ENCODE peak calls at places on chromosomes 13 and 19, in four cellular contexts. Z, W, E and X are unnamed samples.

GRCh38 chr19:35346193-35347052 is 1.3 kb upstream of the FFAR1 start:
- DNase-seq in Z (peak), W (peak), E (peak), X (peak)

GRCh38 chr19:18286973-18287635 is 5.7 kb upstream of the JUND start:
- DNase-seq in Z (no peak), W (no peak), E (no peak), X (no peak)

GRCh38 chr19:1361601-1362384 is 21.9 kb upstream of the NDUFS7 start:
- DNase-seq in Z (no peak), W (no peak), E (no peak), X (no peak)

GRCh38 chr13:101639711-101640110 is 187.2 kb downstream of the ITGBL1 start:
- DNase-seq in Z (no peak), W (no peak), E (no peak), X (no peak)

GRCh38 chr13:23688336-23688735 is 118.1 kb downstream of the TNFRSF19 start:
- DNase-seq in Z (no peak), W (no peak), E (no peak), X (no peak)

GRCh38 chr13:99299545-99300341 is 7.5 kb downstream of the GPR183 start:
- DNase-seq in Z (no peak), W (no peak), E (no peak), X (no peak)

GRCh38 chr19:17706750-17707181 is 12.5 kb upstream of the MAP1S start:
- DNase-seq in Z (no peak), W (no peak), E (peak), X (no peak)

GRCh38 chr13:45630791-45631190 is 15.3 kb upstream of the ERICH6B start:
- DNase-seq in Z (no peak), W (no peak), E (no peak), X (no peak)

GRCh38 chr19:12788682-12789097 is 2.6 kb upstream of the JUNB start:
- DNase-seq in Z (peak), W (no peak), E (no peak), X (peak)

GRCh38 chr13:50889317-50889716 is 20.3 kb upstream of the RNASEH2B start:
- DNase-seq in Z (no peak), W (no peak), E (no peak), X (no peak)
- TF ChIP-seq TAF1 in Z (no peak), W (no peak), E (no peak), X (no peak)

DNA sequence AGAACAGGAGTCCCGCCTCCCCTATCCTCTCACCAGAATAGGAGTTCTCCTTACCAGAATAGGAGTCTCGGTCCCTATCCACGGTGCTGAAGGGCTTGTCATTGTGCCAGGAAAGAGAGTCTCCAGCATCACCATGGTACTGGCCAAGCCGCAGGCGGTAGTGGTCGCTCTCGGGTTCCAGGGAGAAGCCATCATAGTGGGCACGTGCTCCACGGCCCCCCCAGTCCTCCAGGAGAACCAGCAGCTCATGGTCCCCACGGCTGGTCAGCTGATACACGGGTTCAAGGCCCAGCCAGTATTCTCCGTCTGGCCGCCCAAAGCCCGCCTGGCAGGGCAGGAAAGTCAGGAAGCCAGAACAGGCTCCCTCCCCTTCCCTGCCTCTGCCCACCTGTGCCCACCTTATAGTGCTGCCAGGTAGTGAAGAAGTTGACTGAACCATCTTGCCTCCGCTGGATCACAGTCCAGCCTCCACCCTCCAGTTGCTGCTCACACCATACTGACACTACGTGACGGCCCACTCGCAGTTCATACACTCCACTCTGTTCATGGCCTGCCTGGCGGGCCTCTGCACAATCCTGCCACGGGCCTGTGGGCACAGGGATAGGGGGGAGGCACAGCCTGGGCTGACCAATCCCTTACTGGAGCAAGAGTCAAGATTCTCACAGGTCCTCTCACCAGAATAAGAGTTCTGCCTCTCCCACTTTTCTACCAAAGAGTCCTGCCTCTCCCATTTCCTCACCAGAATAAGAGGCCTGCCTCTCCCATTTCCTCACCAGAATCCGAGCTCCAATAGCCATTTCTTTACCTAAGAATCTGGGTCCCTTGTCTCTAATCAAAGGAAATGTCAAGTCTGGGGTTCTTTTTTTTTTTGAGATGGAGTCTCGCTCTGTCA is 7.4 kb downstream of the SHFL start:
- DNase-seq in Z (no peak), W (no peak), E (no peak), X (no peak)
- TF ChIP-seq POLR2A in Z (peak), W (no peak), E (no peak), X (no peak)

GRCh38 chr19:2733930-2734588 is 5.8 kb downstream of the SLC39A3 start:
- DNase-seq in Z (no peak), W (no peak), E (no peak), X (no peak)

GRCh38 chr19:2734589-2735288 is 5.1 kb downstream of the SLC39A3 start:
- DNase-seq in Z (no peak), W (no peak), E (no peak), X (no peak)

GRCh38 chr19:2739602-2740313 is at the start of gene SLC39A3:
- DNase-seq in Z (peak), W (peak), E (peak), X (peak)

GRCh38 chr19:2735374-2735773 is 4.4 kb downstream of the SLC39A3 start:
- DNase-seq in Z (no peak), W (no peak), E (no peak), X (no peak)

GRCh38 chr19:2736550-2737190 is 3.1 kb downstream of the SLC39A3 start:
- DNase-seq in Z (no peak), W (no peak), E (no peak), X (no peak)
- TF ChIP-seq POLR2AphosphoS5 in Z (no peak), W (no peak), E (no peak), X (no peak)

GRCh38 chr19:39265321-39265916 is 2.8 kb upstream of the IFNL2 start:
- DNase-seq in Z (no peak), W (no peak), E (peak), X (no peak)
- TF ChIP-seq TAF1 in Z (no peak), W (no peak), E (peak), X (no peak)

DNA sequence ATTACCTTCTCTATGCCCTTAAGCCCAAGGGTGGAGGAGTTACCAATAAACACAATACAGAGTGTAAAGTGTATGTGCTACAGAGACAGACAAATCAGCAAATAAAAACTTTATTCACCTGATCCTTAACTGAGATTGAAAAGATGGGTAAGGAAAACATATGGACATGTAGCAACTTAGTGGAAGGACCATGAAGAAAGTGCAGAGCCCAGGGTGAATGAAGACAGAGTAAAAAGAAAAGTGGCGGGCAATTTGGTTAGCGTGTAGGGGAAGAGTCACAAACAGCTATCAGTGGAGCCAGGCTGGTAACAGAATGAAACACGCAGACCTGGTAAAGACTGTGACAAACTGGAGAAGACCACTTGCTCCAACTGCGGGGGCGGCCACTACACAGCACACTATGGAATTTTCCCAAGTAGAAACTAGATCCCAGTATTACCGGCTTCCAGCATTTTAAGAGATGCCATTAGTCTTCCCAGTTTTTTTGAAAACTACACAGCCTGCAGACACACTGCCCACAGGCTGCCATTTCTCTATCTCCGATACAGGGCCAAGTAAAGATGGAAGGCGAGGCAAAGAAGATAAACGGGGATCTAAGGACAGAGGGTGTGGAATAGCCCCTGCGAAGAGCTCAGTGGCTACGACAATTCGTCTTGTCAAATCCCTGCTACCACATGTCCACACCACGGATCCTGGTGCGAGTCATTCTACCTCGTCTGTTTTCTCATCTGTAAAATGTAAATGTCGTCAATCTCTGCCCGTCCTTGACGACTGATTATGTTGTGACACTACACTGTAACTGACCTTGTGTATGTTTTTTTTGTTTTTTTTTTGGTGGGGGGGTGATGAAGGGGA is 1.2 kb downstream of the UQCRFS1 start:
- DNase-seq in Z (no peak), W (no peak), E (no peak), X (no peak)
- TF ChIP-seq POLR2A in Z (no peak), W (no peak), E (no peak), X (no peak)

GRCh38 chr19:47390533-47391488 is 28.5 kb downstream of the MEIS3 start:
- DNase-seq in Z (no peak), W (no peak), E (no peak), X (no peak)

GRCh38 chr19:47389150-47389556 is 30.2 kb downstream of the MEIS3 start:
- DNase-seq in Z (no peak), W (no peak), E (no peak), X (no peak)

GRCh38 chr19:47391510-47392223 is 27.7 kb downstream of the MEIS3 start:
- DNase-seq in Z (peak), W (peak), E (peak), X (peak)
- TF ChIP-seq POLR2AphosphoS5 in Z (no peak), W (no peak), E (no peak), X (no peak)